ENCODE peak calls at places on chromosome 18, in five cellular contexts. U is SK-N-SH, S is K562, O is prostate gland, H is HepG2. M is an unnamed sample.

GRCh38 chr18:12032786-12033642 is 51.7 kb downstream of the IMPA2 start:
- DNase-seq in H (no peak), S (no peak), O (no peak), U (no peak), M (no peak)

GRCh38 chr18:22082408-22082807 is 87.0 kb upstream of the GATA6 start:
- DNase-seq in O (no peak), U (no peak), H (no peak), S (no peak), M (no peak)

GRCh38 chr18:56511996-56512395 is 126.4 kb downstream of the TXNL1 start:
- DNase-seq in S (no peak), O (no peak), H (no peak), U (no peak), M (no peak)

GRCh38 chr18:69588301-69588700 is 187.6 kb downstream of the DOK6 start:
- DNase-seq in U (no peak), O (no peak), S (no peak), H (peak; percentile 8), M (no peak)

GRCh38 chr18:24959100-24959499 is 392.9 kb downstream of the ZNF521 start:
- DNase-seq in H (no peak), U (peak; percentile 43), O (no peak), S (no peak), M (no peak)

GRCh38 chr18:50161806-50162205 is 33.1 kb downstream of the MYO5B start:
- DNase-seq in O (no peak), H (no peak), U (no peak), S (no peak), M (peak; percentile 26)

GRCh38 chr18:28960146-28960545 is 783.2 kb upstream of the CDH2 start:
- DNase-seq in H (no peak), U (no peak), S (no peak), O (no peak), M (no peak)

GRCh38 chr18:58473071-58473470 is 155.8 kb downstream of the ALPK2 start:
- DNase-seq in H (no peak), U (no peak), O (no peak), S (no peak), M (no peak)

GRCh38 chr18:20971886-20972267 is 139.7 kb downstream of the ROCK1 start:
- DNase-seq in O (no peak), H (peak; percentile 23), S (peak; percentile 25), U (peak; percentile 23), M (no peak)

GRCh38 chr18:35131387-35132283 is 90.4 kb downstream of the MAPRE2 start:
- DNase-seq in S (no peak), O (no peak), U (no peak), H (no peak), M (no peak)

GRCh38 chr18:48637081-48637990 is 98.5 kb downstream of the CTIF start:
- DNase-seq in O (no peak), U (no peak), H (no peak), S (no peak), M (no peak)

GRCh38 chr18:47978141-47978540 is 47.7 kb upstream of the SMAD2 start:
- DNase-seq in H (no peak), O (no peak), U (no peak), S (no peak), M (no peak)

GRCh38 chr18:60372598-60372997 is at the start of gene MC4R:
- DNase-seq in O (no peak), U (peak; percentile 77), S (no peak), H (no peak), M (peak; percentile 17)

GRCh38 chr18:24270937-24271380 is 126.7 kb downstream of the OSBPL1A start:
- DNase-seq in S (no peak), U (no peak), H (no peak), O (no peak), M (no peak)

GRCh38 chr18:58309610-58310239 is 265.7 kb downstream of the NEDD4L start:
- DNase-seq in H (no peak), O (no peak), S (no peak), U (no peak), M (no peak)

GRCh38 chr18:56541790-56542189 is 96.6 kb downstream of the TXNL1 start:
- DNase-seq in U (no peak), H (no peak), O (no peak), S (no peak), M (no peak)

GRCh38 chr18:2907459-2908145 is 60.8 kb downstream of the EMILIN2 start:
- DNase-seq in U (peak; percentile 32), O (no peak), S (no peak), H (no peak), M (no peak)

GRCh38 chr18:2905802-2906521 is 59.2 kb downstream of the EMILIN2 start:
- DNase-seq in H (peak; percentile 44), O (no peak), U (peak; percentile 82), S (no peak), M (peak; percentile 79)

GRCh38 chr18:2908166-2908945 is 61.5 kb downstream of the EMILIN2 start:
- DNase-seq in U (no peak), S (no peak), H (no peak), O (no peak), M (no peak)

GRCh38 chr18:2908946-2909335 is 62.1 kb downstream of the EMILIN2 start:
- DNase-seq in U (no peak), S (no peak), H (no peak), O (no peak), M (no peak)

DNA sequence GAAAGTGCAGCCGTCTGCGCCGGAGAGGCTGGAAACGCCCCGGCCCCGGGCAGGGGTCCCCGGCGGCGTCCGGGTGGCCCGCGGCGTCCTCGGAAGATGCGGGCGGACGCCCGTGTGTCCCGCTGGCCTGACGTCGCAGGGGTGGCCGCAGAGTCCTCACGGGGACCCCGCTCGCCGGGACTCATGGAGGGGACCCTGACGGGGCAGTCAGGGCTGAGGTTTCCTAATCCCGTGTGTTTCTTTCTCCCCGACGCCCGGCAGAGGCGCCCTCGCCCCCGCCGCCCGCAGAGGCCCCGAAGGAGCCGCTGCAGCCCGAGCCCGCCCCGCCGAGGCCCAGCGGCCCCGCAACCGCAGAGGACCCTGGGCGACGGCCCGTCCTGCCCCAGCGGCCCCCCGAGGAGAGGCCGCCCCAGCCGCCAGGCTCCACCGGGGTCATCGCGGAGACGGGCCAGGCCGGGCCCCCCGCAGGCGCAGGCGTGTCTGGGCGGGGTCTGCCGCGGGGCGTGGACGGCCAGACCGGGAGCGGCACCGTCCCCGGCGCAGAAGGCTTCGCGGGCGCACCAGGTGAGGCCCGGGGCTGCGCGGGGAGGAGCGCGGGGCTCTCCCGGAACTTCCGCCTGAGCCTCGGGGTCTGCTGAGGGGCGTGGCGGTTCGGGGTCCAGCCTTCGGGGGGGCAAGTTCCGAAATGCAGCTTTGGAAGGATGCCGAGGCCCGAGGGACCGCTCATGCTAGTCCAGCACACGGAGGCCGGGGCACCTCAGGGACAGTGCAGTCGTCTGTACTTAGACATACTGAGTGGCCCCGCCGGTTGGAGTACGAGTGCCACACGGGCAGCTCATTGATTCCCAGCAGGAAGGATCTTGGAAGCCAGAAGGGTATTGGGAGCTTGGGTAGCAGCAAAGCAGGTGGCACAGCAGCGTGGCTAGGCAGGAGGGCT is 60.0 kb downstream of the EMILIN2 start:
- DNase-seq in S (peak; percentile 47), O (no peak), U (peak; percentile 87), H (peak; percentile 12), M (peak; percentile 70)
- TF ChIP-seq CTCF in S (peak; percentile 85), O (no peak), U (peak; percentile 33), H (no peak), M (peak; percentile 14)

GRCh38 chr18:41524674-41525470 is 430.2 kb upstream of the PIK3C3 start:
- DNase-seq in U (no peak), S (no peak), O (peak; percentile 5), H (no peak), M (no peak)
- TF ChIP-seq POLR2AphosphoS5 in U (no peak), S (no peak), O (peak; percentile 22), H (no peak), M (no peak)

DNA sequence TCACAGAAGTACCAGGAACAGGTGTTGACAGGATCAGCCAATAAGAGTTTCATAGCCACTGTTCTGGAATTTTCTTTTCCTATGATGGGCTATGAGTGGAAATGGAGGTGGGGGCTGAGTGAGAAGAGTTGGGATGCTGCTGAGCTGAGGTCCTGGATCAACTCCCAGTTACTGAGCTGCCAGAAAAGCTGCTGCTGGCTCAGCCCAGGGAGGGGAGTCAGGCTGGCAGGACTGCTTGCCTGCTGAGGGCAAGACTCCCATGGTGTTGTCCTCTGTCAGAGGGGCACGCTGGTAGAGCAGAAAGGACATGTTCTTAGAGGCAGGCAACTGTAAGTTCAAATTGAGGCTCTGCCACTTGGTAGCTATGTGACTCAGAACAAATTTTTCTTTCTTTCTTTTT is 11.8 kb downstream of the TPGS2 start:
- DNase-seq in S (no peak), H (no peak), O (no peak), U (no peak), M (no peak)
- H3K36me3 ChIP-seq in S (peaks cover 91% of the 10 kb centered on the region), H (peaks cover 6% of the 10 kb centered on the region), O (no peaks in the 10 kb centered on the region), U (peaks cover 78% of the 10 kb centered on the region), M (peaks cover 13% of the 10 kb centered on the region)

GRCh38 chr18:72542993-72543361 is 1.2 kb downstream of the CBLN2 start:
- DNase-seq in O (no peak), U (peak; percentile 63), S (no peak), H (no peak), M (no peak)

GRCh38 chr18:72543362-72544055 is 633 bp downstream of the CBLN2 start:
- DNase-seq in O (no peak), U (peak; percentile 65), S (no peak), H (no peak), M (no peak)

GRCh38 chr18:72539861-72540260 is 4.3 kb downstream of the CBLN2 start:
- DNase-seq in S (no peak), O (no peak), H (no peak), U (no peak), M (no peak)

GRCh38 chr18:72541871-72542690 is 2.1 kb downstream of the CBLN2 start:
- DNase-seq in U (peak; percentile 79), O (no peak), H (no peak), S (no peak), M (no peak)

GRCh38 chr18:72544092-72544886 is at the start of gene CBLN2:
- DNase-seq in S (peak; percentile 23), U (peak; percentile 92), H (peak; percentile 23), O (peak; percentile 56), M (peak; percentile 26)
- TF ChIP-seq CTCF in S (peak; percentile 55), U (peak; percentile 78), H (peak; percentile 88), O (peak; percentile 73), M (peak; percentile 40)

GRCh38 chr18:44241041-44241440 is 439.6 kb upstream of the SETBP1 start:
- DNase-seq in H (no peak), O (no peak), U (no peak), S (no peak), M (no peak)

GRCh38 chr18:44238911-44239310 is 441.8 kb upstream of the SETBP1 start:
- DNase-seq in S (no peak), H (no peak), U (no peak), O (no peak), M (no peak)

GRCh38 chr18:44232500-44232899 is 448.2 kb upstream of the SETBP1 start:
- DNase-seq in U (no peak), H (no peak), S (no peak), O (no peak), M (no peak)

GRCh38 chr18:44238449-44238848 is 442.2 kb upstream of the SETBP1 start:
- DNase-seq in U (no peak), H (no peak), S (no peak), O (no peak), M (no peak)
- TF ChIP-seq POLR2AphosphoS5 in U (no peak), H (no peak), S (no peak), O (no peak), M (no peak)